ENCODE peak calls at places on chromosomes 11 and 22, in five cellular contexts. F is H1, X is K562, V is IMR-90, S is HepG2. O is an unnamed sample.

GRCh38 chr11:102950622-102951081 is 4.9 kb downstream of the MMP13 start:
- DNase-seq in F (no peak), V (peak), X (no peak), S (no peak), O (no peak)

GRCh38 chr11:22199243-22199642 is 6.4 kb downstream of the ANO5 start:
- DNase-seq in S (no peak), V (no peak), X (no peak), F (no peak), O (no peak)

GRCh38 chr11:3866206-3866605 is 10.7 kb downstream of the STIM1 start:
- DNase-seq in S (peak), X (peak), V (no peak), F (no peak), O (no peak)

GRCh38 chr11:116773203-116774112 is 671 bp upstream of the BUD13 start:
- DNase-seq in S (no peak), V (peak), F (no peak), X (no peak), O (no peak)

GRCh38 chr11:63553759-63554158 is 9.4 kb downstream of the PLAAT2 start:
- DNase-seq in X (no peak), S (no peak), F (no peak), V (no peak), O (no peak)

GRCh38 chr22:25482091-25482760 is 82.2 kb upstream of the GRK3 start:
- DNase-seq in X (no peak), V (no peak), S (no peak), F (no peak), O (no peak)

GRCh38 chr11:17544181-17544622 is at the start of gene USH1C:
- DNase-seq in S (no peak), V (no peak), F (peak), X (peak), O (peak)

GRCh38 chr11:105937738-105938137 is 84.3 kb downstream of the MSANTD4 start:
- DNase-seq in F (no peak), S (no peak), X (no peak), V (peak), O (no peak)

GRCh38 chr22:33325232-33326004 is 267.2 kb upstream of the SYN3 start:
- DNase-seq in F (no peak), S (no peak), X (no peak), V (no peak), O (no peak)

GRCh38 chr11:88169881-88170280 is 5.4 kb downstream of the RAB38 start:
- DNase-seq in S (no peak), X (no peak), V (no peak), F (no peak), O (no peak)
- TF ChIP-seq MAFK in S (no peak), X (no peak), V (no peak), F (no peak), O (no peak)

DNA sequence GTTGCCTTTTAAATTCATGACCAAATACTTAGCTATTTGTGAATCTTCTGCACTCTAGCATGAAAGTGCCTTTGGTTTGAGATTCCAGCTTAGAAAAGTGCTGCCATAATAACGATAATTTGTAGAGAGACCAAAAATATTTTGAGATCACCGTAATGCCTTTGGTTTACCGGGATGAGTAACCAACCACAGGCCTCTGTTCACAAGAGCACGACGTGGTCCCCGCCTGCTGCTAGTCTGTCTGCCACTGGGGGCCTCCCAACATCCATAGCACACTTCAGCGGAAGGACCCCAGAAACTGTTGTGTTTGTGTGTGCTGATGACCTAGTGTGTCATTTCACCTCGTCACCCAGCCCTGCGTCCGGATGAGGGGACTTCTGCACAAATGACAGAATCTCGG is 67.0 kb upstream of the RASSF10 start:
- DNase-seq in F (no peak), S (no peak), X (no peak), V (no peak), O (no peak)
- TF ChIP-seq RFX5 in F (no peak), S (no peak), X (no peak), V (no peak), O (no peak)

GRCh38 chr22:39715778-39716495 is 145.4 kb downstream of the CACNA1I start:
- DNase-seq in X (no peak), V (no peak), F (no peak), S (no peak), O (no peak)

GRCh38 chr22:39718206-39718605 is 147.7 kb downstream of the CACNA1I start:
- DNase-seq in X (no peak), F (no peak), V (no peak), S (no peak), O (no peak)

GRCh38 chr22:39716534-39716933 is 146.0 kb downstream of the CACNA1I start:
- DNase-seq in F (no peak), S (no peak), V (no peak), X (no peak), O (no peak)

GRCh38 chr22:39718921-39719320 is 148.4 kb downstream of the CACNA1I start:
- DNase-seq in F (no peak), V (no peak), X (no peak), S (no peak), O (no peak)

GRCh38 chr22:39717099-39717498 is 146.5 kb downstream of the CACNA1I start:
- DNase-seq in F (no peak), S (no peak), V (no peak), X (no peak), O (no peak)
- TF ChIP-seq MAFK in F (no peak), S (no peak), V (no peak), X (no peak), O (no peak)

GRCh38 chr11:9753031-9753430 is 89.2 kb downstream of the SWAP70 start:
- DNase-seq in X (no peak), V (peak), S (peak), F (no peak), O (no peak)
- TF ChIP-seq RFX5 in X (no peak), V (no peak), S (no peak), F (no peak), O (no peak)

GRCh38 chr11:127000991-127001390 is 421 bp upstream of the KIRREL3 start:
- DNase-seq in S (no peak), V (peak), F (no peak), X (no peak), O (no peak)

GRCh38 chr11:127006311-127006710 is 5.7 kb upstream of the KIRREL3 start:
- DNase-seq in X (no peak), F (no peak), S (no peak), V (peak), O (no peak)

GRCh38 chr11:127002669-127003259 is 2.2 kb upstream of the KIRREL3 start:
- DNase-seq in F (no peak), V (no peak), X (no peak), S (no peak), O (no peak)

GRCh38 chr11:127000291-127000968 is at the start of gene KIRREL3:
- DNase-seq in F (peak), X (no peak), S (no peak), V (peak), O (peak)

GRCh38 chr11:127003260-127003981 is 2.9 kb upstream of the KIRREL3 start:
- DNase-seq in X (peak), F (peak), V (peak), S (no peak), O (peak)
- TF ChIP-seq MAFK in X (no peak), F (no peak), V (no peak), S (no peak), O (no peak)

GRCh38 chr22:29267858-29268510 is at the start of the genes EWSR1 and RHBDD3:
- DNase-seq in V (peak), X (peak), F (peak), S (peak), O (peak)

GRCh38 chr22:29267462-29267857 is 321 bp downstream of the RHBDD3 start:
- DNase-seq in F (no peak), S (no peak), V (no peak), X (no peak), O (no peak)

GRCh38 chr22:29265929-29266328 is 1.9 kb downstream of the RHBDD3 start:
- DNase-seq in V (no peak), S (no peak), F (no peak), X (no peak), O (no peak)

GRCh38 chr22:29265306-29265705 is 2.5 kb downstream of the RHBDD3 start:
- DNase-seq in X (no peak), S (no peak), F (no peak), V (no peak), O (no peak)

DNA sequence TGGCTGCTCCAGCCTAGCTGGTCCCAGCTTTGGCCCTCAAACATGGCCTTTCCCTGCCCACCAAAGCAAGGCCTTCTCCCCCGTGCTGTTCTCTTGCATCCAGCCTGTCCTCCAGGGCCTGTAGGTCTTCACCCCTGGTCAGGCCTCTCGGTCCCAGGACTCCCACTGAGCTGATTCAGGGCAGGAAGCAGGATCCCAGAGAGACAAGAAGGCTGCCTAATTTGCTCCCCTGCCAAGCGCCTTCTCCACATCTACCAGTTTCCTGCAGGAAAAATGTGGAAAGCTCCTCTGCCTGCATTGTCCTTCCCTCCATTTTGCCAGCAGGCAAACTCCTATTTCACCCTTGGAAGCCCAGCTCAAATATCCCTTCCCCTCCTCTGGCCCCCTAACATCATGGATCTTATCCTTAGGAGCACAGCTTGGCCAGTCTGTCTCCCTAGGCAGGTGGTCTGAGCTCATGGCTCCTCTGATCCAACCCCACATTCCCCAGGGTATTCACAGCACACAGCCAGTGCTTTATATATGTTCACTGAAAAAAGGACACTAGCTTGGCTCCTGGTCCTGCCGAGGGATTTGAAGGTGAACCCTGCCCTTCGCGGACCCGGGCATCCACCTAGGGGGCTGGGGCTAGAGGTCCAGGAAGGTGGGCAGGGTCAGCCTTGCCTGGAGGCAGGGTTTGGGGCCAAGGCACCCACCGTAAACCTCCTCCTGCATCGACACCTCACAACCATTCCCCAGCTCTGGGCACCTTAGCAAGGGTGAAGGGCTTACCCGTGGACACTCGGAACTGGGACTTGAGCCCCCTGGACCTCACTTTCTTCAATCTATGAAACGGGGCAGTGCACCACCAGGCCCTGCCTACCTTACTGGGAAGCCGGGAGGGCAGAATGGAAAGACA is 968 bp downstream of the RHBDD3 start:
- DNase-seq in X (peak), S (no peak), V (peak), F (no peak), O (no peak)
- TF ChIP-seq RFX5 in X (no peak), S (no peak), V (no peak), F (no peak), O (no peak)

GRCh38 chr11:68954970-68955958 is 25.5 kb downstream of the MRGPRD start:
- DNase-seq in X (peak), V (peak), F (peak), S (no peak), O (peak)
- TF ChIP-seq MAFK in X (no peak), V (no peak), F (no peak), S (no peak), O (no peak)

GRCh38 chr11:2122907-2123627 is 16.1 kb downstream of the IGF2 start:
- DNase-seq in X (peak), V (no peak), S (peak), F (peak), O (no peak)

GRCh38 chr11:2118674-2119073 is 20.5 kb downstream of the IGF2 start:
- DNase-seq in S (no peak), V (no peak), F (no peak), X (no peak), O (no peak)

GRCh38 chr11:2121227-2122130 is 17.7 kb downstream of the IGF2 start:
- DNase-seq in F (no peak), S (no peak), X (no peak), V (no peak), O (no peak)

GRCh38 chr11:2122222-2122906 is 16.8 kb downstream of the IGF2 start:
- DNase-seq in X (no peak), F (peak), S (peak), V (peak), O (no peak)

GRCh38 chr11:2120359-2121100 is 18.7 kb downstream of the IGF2 start:
- DNase-seq in X (no peak), S (no peak), V (no peak), F (peak), O (no peak)
- TF ChIP-seq RFX5 in X (no peak), S (no peak), V (no peak), F (no peak), O (no peak)

DNA sequence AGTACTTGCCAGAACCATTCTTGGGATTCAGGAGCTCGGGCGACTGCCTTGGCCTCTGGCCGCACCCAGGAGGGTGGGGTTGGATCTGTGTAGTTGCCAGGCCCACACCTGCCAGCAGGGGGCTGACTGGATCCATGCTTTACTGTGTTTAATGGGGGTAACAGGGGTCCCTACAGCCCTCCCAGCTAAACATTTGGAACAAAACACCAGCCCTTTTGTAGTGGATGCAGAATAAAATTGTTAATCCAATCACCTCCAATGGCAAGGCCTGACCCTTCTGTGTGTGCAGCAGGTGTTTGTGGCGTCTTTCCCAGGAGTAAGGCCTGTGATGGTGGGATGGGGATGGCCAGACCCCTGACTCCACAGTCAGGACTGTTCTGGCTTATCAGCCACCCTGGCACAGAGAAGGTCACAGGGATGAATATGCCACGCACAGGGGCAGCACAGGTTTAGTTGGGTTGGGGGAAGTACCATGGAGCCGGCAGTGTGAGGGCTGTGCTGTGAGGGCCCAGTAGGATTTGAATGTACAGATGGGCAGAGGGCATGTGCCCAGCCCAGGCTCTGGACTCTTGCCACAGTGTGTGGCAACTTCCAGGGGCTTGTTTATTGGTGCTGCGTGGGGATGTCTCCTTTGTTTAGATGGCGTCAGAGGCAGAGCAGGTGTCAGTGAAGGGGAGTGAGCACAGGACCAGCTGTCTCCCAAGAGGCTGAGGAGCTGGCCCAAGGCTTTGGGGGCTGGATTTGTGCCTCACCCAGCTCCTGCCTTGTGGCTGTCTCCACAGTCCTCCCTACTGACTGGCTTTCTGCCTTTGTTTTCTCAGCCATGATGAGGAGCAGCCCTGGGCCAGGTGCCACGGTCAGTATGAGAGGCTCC is 22.2 kb downstream of the SUN2 start:
- DNase-seq in F (peak), V (peak), S (peak), X (peak), O (peak)
- TF ChIP-seq MAFK in F (no peak), V (no peak), S (no peak), X (no peak), O (no peak)

GRCh38 chr22:46653596-46653995 is 33.4 kb downstream of the GRAMD4 start:
- DNase-seq in S (no peak), X (no peak), F (no peak), V (no peak), O (no peak)
- TF ChIP-seq RFX5 in S (no peak), X (no peak), F (no peak), V (no peak), O (no peak)

O was measured in A549.